ENCODE peak calls at places on chromosomes 11 and 22, in five cellular contexts. R, L, C, D and U are unnamed samples.

GRCh38 chr11:133900176-133901105 is 55.1 kb upstream of the SPATA19 start:
- DNase-seq in C (no peak), L (no peak), R (peak), D (no peak), U (no peak)

GRCh38 chr22:48918585-48919186 is 909.0 kb downstream of the BRD1 start:
- DNase-seq in C (no peak), R (no peak), D (no peak), L (no peak), U (peak)

GRCh38 chr11:23211221-23211620 is 350.9 kb upstream of the CCDC179 start:
- DNase-seq in R (no peak), C (no peak), L (no peak), D (no peak), U (no peak)

GRCh38 chr22:31897842-31898241 is 46.5 kb upstream of the YWHAH start:
- DNase-seq in R (no peak), L (no peak), C (no peak), D (no peak), U (no peak)

GRCh38 chr11:441418-442274 is at the start of gene ANO9:
- DNase-seq in C (no peak), D (no peak), L (peak), R (peak), U (peak)

GRCh38 chr11:44006882-44007495 is 40.8 kb upstream of the ACCSL start:
- DNase-seq in C (no peak), L (no peak), D (no peak), R (peak), U (no peak)

GRCh38 chr22:27984723-27985122 is 65.7 kb upstream of the PITPNB start:
- DNase-seq in L (no peak), R (peak), C (no peak), D (no peak), U (no peak)

GRCh38 chr11:76159983-76160661 is 46.2 kb downstream of the WNT11 start:
- DNase-seq in D (no peak), C (no peak), L (no peak), R (no peak), U (no peak)

GRCh38 chr11:119832536-119832935 is 103.5 kb upstream of the NECTIN1 start:
- DNase-seq in C (no peak), L (no peak), R (peak), D (no peak), U (peak)

GRCh38 chr11:66547662-66548009 is 933 bp downstream of the ACTN3 start:
- DNase-seq in D (no peak), C (no peak), R (no peak), L (no peak), U (no peak)

GRCh38 chr11:114295676-114296081 is 520 bp upstream of the NNMT start:
- DNase-seq in L (no peak), D (no peak), R (no peak), C (no peak), U (no peak)

GRCh38 chr11:96228472-96228871 is 114.5 kb downstream of the MAML2 start:
- DNase-seq in R (peak), D (peak), C (peak), L (no peak), U (peak)

GRCh38 chr22:20418211-20418788 is 19.3 kb downstream of the SCARF2 start:
- DNase-seq in R (peak), C (peak), L (peak), D (peak), U (peak)

GRCh38 chr11:9150501-9150900 is 59.1 kb upstream of the SCUBE2 start:
- DNase-seq in L (no peak), C (no peak), D (peak), R (no peak), U (no peak)

GRCh38 chr11:56089697-56090096 is 3.4 kb upstream of the OR8I2 start:
- DNase-seq in C (peak), L (no peak), D (no peak), R (no peak), U (no peak)

GRCh38 chr11:15821471-15821870 is 534.9 kb downstream of the SOX6 start:
- DNase-seq in C (no peak), R (no peak), L (no peak), D (no peak), U (no peak)

GRCh38 chr11:78078218-78079167 is 1.2 kb downstream of the NDUFC2 start:
- DNase-seq in R (no peak), D (no peak), L (peak), C (no peak), U (no peak)

GRCh38 chr22:19201858-19202798 is 23.6 kb upstream of the SLC25A1 start:
- DNase-seq in R (no peak), C (no peak), D (no peak), L (no peak), U (peak)

GRCh38 chr22:48449466-48450187 is 1378.0 kb downstream of the BRD1 start:
- DNase-seq in D (no peak), C (peak), L (no peak), R (no peak), U (no peak)

GRCh38 chr22:19121631-19122142 is 525 bp downstream of the DGCR2 start:
- DNase-seq in C (peak), R (peak), D (no peak), L (peak), U (peak)

GRCh38 chr11:125869526-125869925 is 17.9 kb upstream of the HYLS1 start:
- DNase-seq in R (no peak), C (no peak), D (no peak), L (no peak), U (no peak)

GRCh38 chr11:122293298-122294023 is 177.4 kb upstream of the BLID start:
- DNase-seq in C (no peak), R (no peak), D (no peak), L (no peak), U (no peak)

GRCh38 chr11:132249256-132249655 is 878.8 kb downstream of the NTM start:
- DNase-seq in L (no peak), C (no peak), D (no peak), R (no peak), U (no peak)

GRCh38 chr11:72969894-72970335 is 155.7 kb downstream of the ATG16L2 start:
- DNase-seq in L (no peak), R (no peak), C (no peak), D (no peak), U (no peak)

GRCh38 chr11:11416917-11417316 is 63.9 kb upstream of the CSNK2A3 start:
- DNase-seq in C (peak), R (no peak), D (no peak), L (no peak), U (no peak)

GRCh38 chr22:25837288-25837900 is 95.4 kb downstream of the MYO18B start:
- DNase-seq in C (no peak), L (no peak), D (no peak), R (no peak), U (no peak)

GRCh38 chr11:133966924-133967598 is 10.3 kb upstream of the IGSF9B start:
- DNase-seq in R (peak), C (peak), D (no peak), L (no peak), U (no peak)

GRCh38 chr11:46381836-46382643 is 571 bp downstream of the MDK start:
- DNase-seq in R (no peak), C (no peak), L (no peak), D (no peak), U (no peak)

GRCh38 chr11:46378296-46378695 is 3.2 kb upstream of the MDK start:
- DNase-seq in D (no peak), R (no peak), C (no peak), L (no peak), U (no peak)

GRCh38 chr11:46381046-46381835 is at the start of gene MDK:
- DNase-seq in D (no peak), R (no peak), L (no peak), C (no peak), U (peak)

GRCh38 chr11:46378811-46379482 is 2.5 kb upstream of the MDK start:
- DNase-seq in L (no peak), R (no peak), D (no peak), C (no peak), U (no peak)

GRCh38 chr11:46380340-46381045 is 976 bp upstream of the MDK start:
- DNase-seq in L (no peak), R (peak), D (no peak), C (no peak), U (peak)
- H3K27ac ChIP-seq in L (no peak), R (peak), D (peak), C (peak), U (peak)

GRCh38 chr11:91513734-91514133 is 710.9 kb upstream of the FAT3 start:
- DNase-seq in C (peak), D (no peak), L (no peak), R (no peak), U (no peak)
- TF ChIP-seq CTCF in C (peak), D (no peak), L (peak), R (no peak), U (peak)

GRCh38 chr22:39468487-39469325 is 11.9 kb downstream of the MGAT3 start:
- DNase-seq in L (no peak), D (no peak), R (peak), C (no peak), U (peak)
- H3K27ac ChIP-seq in L (peak), D (no peak), R (peak), C (no peak), U (peak)

GRCh38 chr11:13486926-13487660 is 8.7 kb downstream of the PTH start:
- DNase-seq in C (peak), R (peak), D (no peak), L (peak), U (peak)
- TF ChIP-seq CTCF in C (peak), R (no peak), D (peak), L (peak), U (peak)

GRCh38 chr22:42296883-42297282 is 26.4 kb upstream of the TCF20 start:
- DNase-seq in L (no peak), R (no peak), D (no peak), C (no peak), U (no peak)
- H3K27ac ChIP-seq in L (peak), R (no peak), D (no peak), C (no peak), U (no peak)

DNA sequence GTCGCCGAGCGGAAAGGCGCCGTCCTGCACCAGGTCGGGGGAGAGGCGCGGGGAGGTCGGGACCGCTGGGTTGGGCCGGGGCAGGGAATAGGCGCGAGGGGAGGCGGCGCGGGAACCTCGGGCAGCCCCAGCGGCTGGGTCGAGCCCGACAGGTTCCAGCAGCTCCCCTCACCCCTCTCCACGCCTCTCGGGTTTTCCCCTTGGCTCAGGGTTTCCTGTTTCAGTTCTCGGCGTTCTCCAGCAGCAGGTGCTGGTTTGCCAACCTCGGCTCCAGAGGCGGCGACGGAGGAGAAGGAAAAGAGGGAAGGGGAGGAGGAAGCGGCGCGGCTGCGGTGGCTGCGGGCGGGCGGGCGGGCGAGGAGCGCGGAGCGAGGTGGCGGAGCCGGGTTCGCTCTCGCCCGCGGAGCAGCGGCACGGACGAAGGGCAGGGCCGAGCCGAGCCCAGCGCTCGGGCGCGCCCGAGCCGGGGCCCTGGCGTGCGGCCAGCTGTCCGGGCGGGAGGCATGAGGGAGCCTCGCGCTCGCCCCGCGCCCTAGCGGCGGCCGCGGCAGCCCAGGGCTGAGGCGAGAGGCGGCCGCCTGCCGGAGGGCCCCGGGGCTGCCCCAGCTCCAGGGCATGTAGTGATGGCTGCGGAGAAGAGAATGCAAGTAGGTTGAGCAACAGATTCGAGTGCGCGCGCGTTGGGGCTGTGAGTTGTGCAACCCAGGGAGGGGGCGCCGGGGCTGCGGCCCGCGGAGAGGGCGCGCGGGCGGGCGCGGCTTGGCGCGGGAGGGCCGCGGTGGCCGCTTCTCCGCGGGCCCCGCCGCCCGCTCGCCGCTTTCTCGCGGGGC is at the start of gene ZC3H12C:
- DNase-seq in R (peak), C (peak), D (peak), L (no peak), U (peak)
- TF ChIP-seq CTCF in R (no peak), C (peak), D (peak), L (no peak), U (peak)

DNA sequence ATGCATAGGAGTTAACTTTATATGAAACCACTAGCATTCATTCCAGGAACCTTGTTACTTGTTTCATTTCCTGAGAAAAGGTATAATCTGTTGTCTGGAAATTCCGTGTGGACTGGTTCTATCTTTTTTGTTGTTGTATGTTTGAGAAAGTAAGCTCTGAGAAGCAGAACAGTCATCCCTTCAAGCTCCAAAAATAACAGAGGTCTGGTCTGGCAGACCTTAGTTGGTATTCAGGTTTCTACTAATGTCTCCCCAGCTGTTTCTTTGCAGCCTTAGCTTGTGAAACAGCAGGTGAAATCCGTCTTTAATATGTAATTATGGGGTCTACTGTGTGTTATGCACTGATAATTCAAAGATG is 2.4 kb downstream of the RNF121 start:
- DNase-seq in C (no peak), L (no peak), D (no peak), R (no peak), U (no peak)
- H3K27ac ChIP-seq in C (peak), L (no peak), D (no peak), R (no peak), U (no peak)

GRCh38 chr11:105202422-105202821 is 62.9 kb upstream of the CARD18 start:
- DNase-seq in D (no peak), R (no peak), L (no peak), C (no peak), U (no peak)
- TF ChIP-seq CTCF in D (no peak), R (no peak), L (no peak), C (no peak), U (no peak)

GRCh38 chr11:13183094-13183825 is 94.3 kb upstream of the BMAL1 start:
- DNase-seq in D (no peak), C (peak), R (peak), L (no peak), U (peak)
- H3K27ac ChIP-seq in D (no peak), C (peak), R (no peak), L (no peak), U (no peak)